ENCODE peak calls at places on chromosomes 7 and 10, in four cellular contexts. One of them, this sample, is unnamed.
A peak's percentile ranks its signal among the peaks of the same experiment; 100 is the strongest.

GRCh38 chr10:36942616-36943015 is 182.8 kb upstream of the ANKRD30A start:
- DNase-seq in AG04450: no peak
- DNase-seq in ACHN: no peak
- DNase-seq in stimulated activated CD8-positive, alpha-beta memory T cell treated with anti-CD3 and anti-CD28 coated beads, Interleukin-7, amount 100 ng/mL, for 1 hour: no peak
- DNase-seq in this sample: no peak

GRCh38 chr7:106265133-106265532 is 19.6 kb downstream of the NAMPT start:
- DNase-seq in stimulated activated CD8-positive, alpha-beta memory T cell treated with anti-CD3 and anti-CD28 coated beads, Interleukin-7, amount 100 ng/mL, for 1 hour: no peak
- DNase-seq in AG04450: no peak
- DNase-seq in ACHN: no peak
- DNase-seq in this sample: no peak

GRCh38 chr7:70634610-70635068 is 497.3 kb upstream of the GALNT17 start:
- DNase-seq in stimulated activated CD8-positive, alpha-beta memory T cell treated with anti-CD3 and anti-CD28 coated beads, Interleukin-7, amount 100 ng/mL, for 1 hour: no peak
- DNase-seq in AG04450: peak; percentile 83
- DNase-seq in ACHN: no peak
- DNase-seq in this sample: no peak

GRCh38 chr10:63544418-63544817 is 23.2 kb downstream of the REEP3 start:
- DNase-seq in stimulated activated CD8-positive, alpha-beta memory T cell treated with anti-CD3 and anti-CD28 coated beads, Interleukin-7, amount 100 ng/mL, for 1 hour: no peak
- DNase-seq in AG04450: no peak
- DNase-seq in ACHN: no peak
- DNase-seq in this sample: no peak

GRCh38 chr7:69367785-69368184 is 230.5 kb upstream of the AUTS2 start:
- DNase-seq in AG04450: no peak
- DNase-seq in ACHN: no peak
- DNase-seq in stimulated activated CD8-positive, alpha-beta memory T cell treated with anti-CD3 and anti-CD28 coated beads, Interleukin-7, amount 100 ng/mL, for 1 hour: no peak
- DNase-seq in this sample: no peak

GRCh38 chr7:7639847-7640220 is 718 bp upstream of the UMAD1 start:
- DNase-seq in AG04450: no peak
- DNase-seq in ACHN: peak; percentile 55
- DNase-seq in stimulated activated CD8-positive, alpha-beta memory T cell treated with anti-CD3 and anti-CD28 coated beads, Interleukin-7, amount 100 ng/mL, for 1 hour: peak; percentile 15
- DNase-seq in this sample: no peak

GRCh38 chr7:82319674-82320118 is 123.9 kb downstream of the CACNA2D1 start:
- DNase-seq in AG04450: peak; percentile 50
- DNase-seq in ACHN: no peak
- DNase-seq in stimulated activated CD8-positive, alpha-beta memory T cell treated with anti-CD3 and anti-CD28 coated beads, Interleukin-7, amount 100 ng/mL, for 1 hour: no peak
- DNase-seq in this sample: peak; percentile 55

GRCh38 chr10:70433581-70434280 is 7.8 kb downstream of the NODAL start:
- DNase-seq in ACHN: no peak
- DNase-seq in stimulated activated CD8-positive, alpha-beta memory T cell treated with anti-CD3 and anti-CD28 coated beads, Interleukin-7, amount 100 ng/mL, for 1 hour: no peak
- DNase-seq in AG04450: no peak
- DNase-seq in this sample: no peak

GRCh38 chr10:77819210-77820140 is 107.1 kb downstream of the DLG5 start:
- DNase-seq in ACHN: no peak
- DNase-seq in stimulated activated CD8-positive, alpha-beta memory T cell treated with anti-CD3 and anti-CD28 coated beads, Interleukin-7, amount 100 ng/mL, for 1 hour: no peak
- DNase-seq in AG04450: no peak
- DNase-seq in this sample: no peak

GRCh38 chr10:130018253-130018652 is 54.2 kb upstream of the EBF3 start:
- DNase-seq in ACHN: no peak
- DNase-seq in AG04450: peak; percentile 20
- DNase-seq in stimulated activated CD8-positive, alpha-beta memory T cell treated with anti-CD3 and anti-CD28 coated beads, Interleukin-7, amount 100 ng/mL, for 1 hour: no peak
- DNase-seq in this sample: no peak

GRCh38 chr10:18350340-18350739 is 210.1 kb downstream of the CACNB2 start:
- DNase-seq in AG04450: no peak
- DNase-seq in stimulated activated CD8-positive, alpha-beta memory T cell treated with anti-CD3 and anti-CD28 coated beads, Interleukin-7, amount 100 ng/mL, for 1 hour: no peak
- DNase-seq in ACHN: no peak
- DNase-seq in this sample: peak; percentile 3

GRCh38 chr10:119113805-119114732 is 10.2 kb downstream of the DENND10 start:
- DNase-seq in ACHN: no peak
- DNase-seq in AG04450: peak; percentile 85
- DNase-seq in stimulated activated CD8-positive, alpha-beta memory T cell treated with anti-CD3 and anti-CD28 coated beads, Interleukin-7, amount 100 ng/mL, for 1 hour: no peak
- DNase-seq in this sample: no peak

GRCh38 chr7:92778972-92779371 is 57.4 kb downstream of the CDK6 start:
- DNase-seq in stimulated activated CD8-positive, alpha-beta memory T cell treated with anti-CD3 and anti-CD28 coated beads, Interleukin-7, amount 100 ng/mL, for 1 hour: no peak
- DNase-seq in ACHN: no peak
- DNase-seq in AG04450: no peak
- DNase-seq in this sample: no peak

GRCh38 chr7:132116369-132116768 is 459.9 kb downstream of the PLXNA4 start:
- DNase-seq in stimulated activated CD8-positive, alpha-beta memory T cell treated with anti-CD3 and anti-CD28 coated beads, Interleukin-7, amount 100 ng/mL, for 1 hour: no peak
- DNase-seq in ACHN: peak; percentile 8
- DNase-seq in AG04450: no peak
- DNase-seq in this sample: no peak

GRCh38 chr10:62769574-62770242 is 34.8 kb upstream of the ADO start:
- DNase-seq in ACHN: no peak
- DNase-seq in stimulated activated CD8-positive, alpha-beta memory T cell treated with anti-CD3 and anti-CD28 coated beads, Interleukin-7, amount 100 ng/mL, for 1 hour: no peak
- DNase-seq in AG04450: no peak
- DNase-seq in this sample: no peak

GRCh38 chr10:22911889-22912762 is 15.7 kb upstream of the ARMC3 start:
- DNase-seq in AG04450: no peak
- DNase-seq in stimulated activated CD8-positive, alpha-beta memory T cell treated with anti-CD3 and anti-CD28 coated beads, Interleukin-7, amount 100 ng/mL, for 1 hour: no peak
- DNase-seq in ACHN: no peak
- DNase-seq in this sample: peak; percentile 76

GRCh38 chr7:42522227-42522991 is 285.4 kb upstream of the GLI3 start:
- DNase-seq in ACHN: no peak
- DNase-seq in AG04450: no peak
- DNase-seq in stimulated activated CD8-positive, alpha-beta memory T cell treated with anti-CD3 and anti-CD28 coated beads, Interleukin-7, amount 100 ng/mL, for 1 hour: no peak
- DNase-seq in this sample: no peak

GRCh38 chr10:86523348-86523747 is 1.8 kb upstream of the WAPL start:
- DNase-seq in AG04450: no peak
- DNase-seq in stimulated activated CD8-positive, alpha-beta memory T cell treated with anti-CD3 and anti-CD28 coated beads, Interleukin-7, amount 100 ng/mL, for 1 hour: no peak
- DNase-seq in ACHN: no peak
- DNase-seq in this sample: peak; percentile 72

GRCh38 chr10:34776090-34776690 is 38.9 kb downstream of the PARD3 start:
- DNase-seq in ACHN: no peak
- DNase-seq in stimulated activated CD8-positive, alpha-beta memory T cell treated with anti-CD3 and anti-CD28 coated beads, Interleukin-7, amount 100 ng/mL, for 1 hour: no peak
- DNase-seq in AG04450: no peak
- DNase-seq in this sample: no peak

GRCh38 chr7:74475243-74475986 is 21.7 kb downstream of the GTF2IRD1 start:
- DNase-seq in ACHN: no peak
- DNase-seq in stimulated activated CD8-positive, alpha-beta memory T cell treated with anti-CD3 and anti-CD28 coated beads, Interleukin-7, amount 100 ng/mL, for 1 hour: no peak
- DNase-seq in AG04450: no peak
- DNase-seq in this sample: peak; percentile 84